ENCODE peak calls at places on chromosome 6, in ten cellular contexts. D is iris pigment epithelial cell; R is putamen; M is stimulated activated CD4-positive, alpha-beta T cell treated with anti-CD3 and anti-CD28 coated beads, Interleukin-1b, Interleukin-23, amount 100 ng/mL, for 1 hour; U is HAP-1; T is epithelial cell of esophagus; L is erythroblast; V is activated CD8-positive, alpha-beta T cell treated with anti-CD3 and anti-CD28 coated beads, Interleukin-2, amount 10 ng/mL, durations not matched to agents 7 days and 5 days; S is stimulated activated CD8-positive, alpha-beta memory T cell treated with anti-CD3 and anti-CD28 coated beads, Interleukin-15, amount 100 ng/mL, for 24 hours; Z is CD8-positive, alpha-beta T cell. E is an unnamed sample.

GRCh38 chr6:5706094-5707033 is 300.4 kb downstream of the NRN1 start:
- DNase-seq in D (peak), R (no peak), M (no peak), U (no peak), T (no peak), L (no peak), V (peak), S (no peak), Z (no peak), E (no peak)

GRCh38 chr6:110255356-110255755 is 75.1 kb downstream of the CDC40 start:
- DNase-seq in D (peak), R (no peak), M (no peak), U (peak), T (peak), L (peak), V (peak), S (no peak), Z (no peak), E (no peak)

GRCh38 chr6:14499804-14500203 is 382.2 kb downstream of the CD83 start:
- DNase-seq in D (peak), R (no peak), M (no peak), U (peak), T (peak), L (no peak), V (no peak), S (no peak), Z (no peak), E (no peak)

GRCh38 chr6:134115715-134116074 is 63.3 kb upstream of the SLC2A12 start:
- DNase-seq in D (no peak), R (peak), M (no peak), U (no peak), T (no peak), L (no peak), V (no peak), S (no peak), Z (no peak), E (no peak)

GRCh38 chr6:159934181-159934580 is 34.7 kb upstream of the IGF2R start:
- DNase-seq in D (peak), R (no peak), M (no peak), U (no peak), T (peak), L (no peak), V (no peak), S (no peak), Z (no peak), E (no peak)

GRCh38 chr6:72321741-72322140 is 300.1 kb upstream of the KCNQ5 start:
- DNase-seq in D (peak), R (no peak), M (no peak), U (no peak), T (peak), L (no peak), V (no peak), S (no peak), Z (no peak), E (no peak)

GRCh38 chr6:168206681-168207274 is 112.8 kb downstream of the DACT2 start:
- DNase-seq in D (no peak), R (peak), M (no peak), U (no peak), T (no peak), L (no peak), V (no peak), S (no peak), Z (no peak), E (no peak)

GRCh38 chr6:12169377-12169776 is 120.8 kb upstream of the EDN1 start:
- DNase-seq in D (no peak), R (no peak), M (no peak), U (no peak), T (no peak), L (no peak), V (no peak), S (no peak), Z (no peak), E (no peak)

GRCh38 chr6:46491201-46491788 is at the start of gene RCAN2:
- DNase-seq in D (peak), R (peak), M (no peak), U (peak), T (peak), L (peak), V (peak), S (no peak), Z (no peak), E (peak)

GRCh38 chr6:163717106-163717764 is 302.7 kb downstream of the QKI start:
- DNase-seq in D (no peak), R (no peak), M (no peak), U (no peak), T (no peak), L (peak), V (no peak), S (no peak), Z (no peak), E (no peak)

GRCh38 chr6:139395891-139396299 is 21.4 kb upstream of the CITED2 start:
- DNase-seq in D (no peak), R (no peak), M (no peak), U (peak), T (no peak), L (no peak), V (no peak), S (no peak), Z (no peak), E (no peak)

GRCh38 chr6:46010270-46010669 is 5.4 kb downstream of the CLIC5 start:
- DNase-seq in D (no peak), R (no peak), M (no peak), U (no peak), T (no peak), L (no peak), V (no peak), S (no peak), Z (no peak), E (no peak)

GRCh38 chr6:84052204-84052882 is 18.8 kb downstream of the MRAP2 start:
- DNase-seq in D (peak), R (no peak), M (no peak), U (peak), T (peak), L (no peak), V (no peak), S (no peak), Z (no peak), E (no peak)